ENCODE peak calls at places on chromosome 13, in eight cellular contexts. B, U, T, H, L, R, N and M are unnamed samples.
A peak's percentile ranks its signal among the peaks of the same experiment; 100 is the strongest.

GRCh38 chr13:22235285-22235949 is 564.5 kb downstream of the FGF9 start:
- DNase-seq in U (no peak), L (no peak), N (no peak), H (peak; percentile 21), T (no peak), R (no peak), B (peak; percentile 83), M (peak; percentile 11)

GRCh38 chr13:38951525-38952313 is 38.9 kb downstream of the STOML3 start:
- DNase-seq in U (no peak), T (peak; percentile 63), R (no peak), N (peak; percentile 73), L (peak; percentile 45), B (no peak), H (no peak), M (no peak)

GRCh38 chr13:99346328-99347070 is 39.3 kb upstream of the GPR183 start:
- DNase-seq in R (no peak), U (no peak), T (no peak), L (no peak), N (no peak), B (no peak), H (no peak), M (no peak)

GRCh38 chr13:47478985-47479384 is 522.1 kb downstream of the SUCLA2 start:
- DNase-seq in U (no peak), B (no peak), L (no peak), N (no peak), R (no peak), T (no peak), H (no peak), M (no peak)

GRCh38 chr13:50699874-50700663 is 143.4 kb downstream of the DLEU7 start:
- DNase-seq in T (no peak), N (no peak), R (no peak), L (no peak), B (no peak), U (no peak), H (no peak), M (no peak)

GRCh38 chr13:80979035-80979641 is 638.2 kb upstream of the SPRY2 start:
- DNase-seq in B (peak; percentile 69), N (peak; percentile 26), L (peak; percentile 48), T (no peak), R (peak; percentile 63), H (peak; percentile 71), U (no peak), M (peak; percentile 50)

GRCh38 chr13:98411617-98412310 is 165.1 kb downstream of the STK24 start:
- DNase-seq in B (no peak), R (no peak), L (peak; percentile 10), N (no peak), T (no peak), H (no peak), U (no peak), M (no peak)

GRCh38 chr13:64930636-64931035 is 2299.5 kb downstream of the PCDH9 start:
- DNase-seq in R (peak; percentile 16), T (no peak), H (no peak), U (no peak), L (no peak), N (no peak), B (no peak), M (no peak)

GRCh38 chr13:21671793-21672680 is 1.2 kb downstream of the FGF9 start:
- DNase-seq in U (no peak), N (no peak), L (no peak), B (peak; percentile 49), H (peak; percentile 16), T (no peak), R (no peak), M (no peak)

GRCh38 chr13:64274481-64275217 is 2859.0 kb upstream of the PCDH20 start:
- DNase-seq in B (no peak), H (peak; percentile 23), L (no peak), U (no peak), N (no peak), R (no peak), T (no peak), M (no peak)

GRCh38 chr13:65966991-65967451 is 1263.1 kb downstream of the PCDH9 start:
- DNase-seq in H (peak; percentile 5), N (no peak), T (no peak), L (no peak), R (peak; percentile 85), B (peak; percentile 66), U (no peak), M (peak; percentile 58)

GRCh38 chr13:59771272-59771671 is 392.5 kb downstream of the DIAPH3 start:
- DNase-seq in R (no peak), H (peak; percentile 38), L (no peak), N (no peak), B (no peak), T (no peak), U (no peak), M (no peak)

GRCh38 chr13:49457221-49457620 is 13.1 kb downstream of the SETDB2 start:
- DNase-seq in L (no peak), U (peak; percentile 58), H (no peak), N (no peak), R (no peak), T (no peak), B (no peak), M (no peak)

GRCh38 chr13:42486711-42487198 is 87.2 kb upstream of the TNFSF11 start:
- DNase-seq in N (no peak), L (no peak), H (no peak), T (no peak), U (no peak), B (no peak), R (no peak), M (no peak)

GRCh38 chr13:83286737-83287136 is 595.5 kb downstream of the SLITRK1 start:
- DNase-seq in T (no peak), R (no peak), N (no peak), H (no peak), L (no peak), B (no peak), U (no peak), M (no peak)

GRCh38 chr13:91693466-91693865 is 295.0 kb downstream of the GPC5 start:
- DNase-seq in R (no peak), N (no peak), T (no peak), U (no peak), L (no peak), B (no peak), H (no peak), M (no peak)

GRCh38 chr13:80924596-80924995 is 583.7 kb upstream of the SPRY2 start:
- DNase-seq in B (no peak), N (no peak), R (no peak), H (no peak), L (no peak), U (no peak), T (no peak), M (no peak)

GRCh38 chr13:67150608-67151007 is 79.5 kb downstream of the PCDH9 start:
- DNase-seq in H (no peak), L (no peak), N (no peak), U (no peak), T (no peak), R (peak; percentile 14), B (no peak), M (no peak)

GRCh38 chr13:48158290-48158689 is 63.4 kb upstream of the MED4 start:
- DNase-seq in U (no peak), R (no peak), B (no peak), N (no peak), L (no peak), H (no peak), T (no peak), M (no peak)

DNA sequence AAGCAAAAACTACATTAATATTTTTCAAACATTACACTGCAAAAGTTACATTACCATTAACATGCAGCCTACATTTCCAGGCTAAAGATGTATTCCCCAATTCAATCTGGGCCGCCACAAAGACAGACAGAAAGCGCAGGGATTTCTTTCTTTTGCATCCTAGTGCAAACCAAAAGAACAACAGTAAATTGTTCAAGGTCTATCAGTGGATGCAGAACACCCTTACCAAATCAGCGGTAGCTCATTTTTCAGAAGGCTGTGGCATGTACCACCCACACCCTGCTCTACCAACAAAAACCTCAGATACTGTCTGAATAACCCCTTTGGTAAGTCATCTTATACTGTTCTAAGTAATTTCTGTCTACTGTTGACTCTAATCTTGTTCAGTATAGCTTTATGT is 3.6 kb downstream of the TPT1 start:
- DNase-seq in U (no peak), R (no peak), L (no peak), T (no peak), N (no peak), B (no peak), H (no peak), M (no peak)
- H3K4me1 ChIP-seq in U (peaks cover 24% of the 10 kb centered on the region), R (peaks cover 19% of the 10 kb centered on the region), L (peaks cover 46% of the 10 kb centered on the region), T (peaks cover 24% of the 10 kb centered on the region), N (peaks cover 25% of the 10 kb centered on the region), B (peaks cover 5% of the 10 kb centered on the region), H (peaks cover 16% of the 10 kb centered on the region), M (no peaks in the 10 kb centered on the region)

DNA sequence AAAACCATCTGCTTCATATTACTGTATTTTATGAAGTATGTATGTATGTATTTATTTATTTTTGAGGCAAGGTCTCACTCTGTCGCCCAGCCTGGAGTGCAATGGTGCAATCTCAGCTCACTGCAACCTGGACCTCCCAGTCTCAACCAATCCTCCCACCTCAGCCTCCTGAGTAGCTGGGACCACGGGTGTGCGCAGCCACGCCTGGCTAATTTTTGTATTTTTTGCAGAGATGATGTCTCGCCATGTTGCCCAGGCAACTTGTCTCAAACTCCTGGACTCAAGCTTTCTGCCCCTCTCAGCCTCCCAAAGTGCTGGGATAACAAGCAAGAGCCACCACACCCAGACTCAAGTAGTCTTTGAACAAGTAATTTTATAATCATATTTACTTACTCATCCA is 5.5 kb downstream of the KATNAL1 start:
- DNase-seq in R (no peak), N (no peak), U (no peak), L (no peak), H (no peak), B (no peak), T (no peak), M (no peak)
- H3K4me1 ChIP-seq in R (peaks cover 32% of the 10 kb centered on the region), N (no peaks in the 10 kb centered on the region), U (peaks cover 2% of the 10 kb centered on the region), L (no peaks in the 10 kb centered on the region), H (peaks cover 15% of the 10 kb centered on the region), B (no peaks in the 10 kb centered on the region), T (no peaks in the 10 kb centered on the region), M (no peaks in the 10 kb centered on the region)

GRCh38 chr13:109870281-109871017 is 84.1 kb upstream of the IRS2 start:
- DNase-seq in L (no peak), T (no peak), H (no peak), U (no peak), N (no peak), R (no peak), B (peak; percentile 29), M (no peak)
- H3K4me1 ChIP-seq in L (peaks cover 54% of the 10 kb centered on the region), T (peaks cover 25% of the 10 kb centered on the region), H (peaks cover 13% of the 10 kb centered on the region), U (peaks cover 13% of the 10 kb centered on the region), N (no peaks in the 10 kb centered on the region), R (no peaks in the 10 kb centered on the region), B (no peaks in the 10 kb centered on the region), M (peaks cover 2% of the 10 kb centered on the region)

GRCh38 chr13:112687836-112688559 is 1.8 kb upstream of the ATP11A start:
- DNase-seq in H (no peak), U (no peak), B (peak; percentile 45), T (no peak), L (no peak), R (no peak), N (no peak), M (no peak)

GRCh38 chr13:112689498-112690241 is at the start of gene ATP11A:
- DNase-seq in T (peak; percentile 98), B (peak; percentile 91), N (peak; percentile 86), R (peak; percentile 79), H (peak; percentile 96), L (peak; percentile 94), U (peak; percentile 98), M (no peak)

GRCh38 chr13:112690242-112690943 is 555 bp downstream of the ATP11A start:
- DNase-seq in L (peak; percentile 58), N (peak; percentile 47), R (no peak), T (peak; percentile 81), U (peak; percentile 89), H (peak; percentile 81), B (peak; percentile 80), M (no peak)

GRCh38 chr13:112686987-112687386 is 2.9 kb upstream of the ATP11A start:
- DNase-seq in T (no peak), U (peak; percentile 37), N (no peak), L (no peak), H (no peak), B (peak; percentile 45), R (no peak), M (no peak)

GRCh38 chr13:112688560-112689497 is 1.0 kb upstream of the ATP11A start:
- DNase-seq in N (peak; percentile 27), T (no peak), U (peak; percentile 58), B (peak; percentile 82), R (no peak), L (no peak), H (peak; percentile 62), M (no peak)
- H3K4me1 ChIP-seq in N (no peaks in the 10 kb centered on the region), T (peaks cover 5% of the 10 kb centered on the region), U (peaks cover 12% of the 10 kb centered on the region), B (peaks cover 9% of the 10 kb centered on the region), R (peaks cover 14% of the 10 kb centered on the region), L (peaks cover 40% of the 10 kb centered on the region), H (peaks cover 10% of the 10 kb centered on the region), M (peaks cover 5% of the 10 kb centered on the region)